ENCODE peak calls at places on chromosomes 12 and 14, in nine cellular contexts. R is foreskin fibroblast, K is AG04450, D is AG04449, N is astrocyte of the spinal cord, B is fibroblast of the aortic adventitia, G is ovary, I is GM06990, U is fibroblast of mammary gland. Y is an unnamed sample.
A peak's percentile ranks its signal among the peaks of the same experiment; 100 is the strongest.

GRCh38 chr14:90698379-90698869 is 117.8 kb downstream of the TTC7B start:
- DNase-seq in R (peak; percentile 56), B (peak; percentile 72), K (no peak), I (no peak), U (peak; percentile 49), N (peak; percentile 77), D (no peak), G (peak; percentile 84), Y (peak; percentile 68)

GRCh38 chr12:102093319-102093718 is 26.6 kb downstream of the NUP37 start:
- DNase-seq in G (no peak), B (peak; percentile 54), K (no peak), D (no peak), U (peak; percentile 37), R (peak; percentile 41), N (peak; percentile 49), I (no peak), Y (peak; percentile 51)

GRCh38 chr12:63862187-63863107 is 17.9 kb downstream of the SRGAP1 start:
- DNase-seq in D (no peak), G (no peak), N (peak; percentile 18), I (no peak), B (no peak), U (no peak), R (peak; percentile 39), K (no peak), Y (no peak)

GRCh38 chr12:28172434-28173030 is 17.7 kb upstream of the CCDC91 start:
- DNase-seq in B (peak; percentile 81), I (no peak), R (peak; percentile 73), N (peak; percentile 67), G (no peak), K (peak; percentile 21), U (peak; percentile 77), D (peak; percentile 24), Y (peak; percentile 53)

GRCh38 chr12:109069307-109070231 is 17.2 kb downstream of the USP30 start:
- DNase-seq in D (no peak), I (no peak), G (no peak), N (no peak), B (no peak), U (no peak), K (no peak), R (no peak), Y (no peak)

GRCh38 chr12:128861226-128862016 is 8.1 kb downstream of the GLT1D1 start:
- DNase-seq in B (no peak), U (no peak), K (no peak), D (no peak), N (no peak), G (no peak), I (no peak), R (no peak), Y (no peak)

GRCh38 chr14:79196216-79196615 is 1015.1 kb downstream of the DIO2 start:
- DNase-seq in I (no peak), N (no peak), U (no peak), D (no peak), K (no peak), B (no peak), G (no peak), R (no peak), Y (no peak)

GRCh38 chr12:22986997-22987396 is 362.0 kb downstream of the ETNK1 start:
- DNase-seq in I (no peak), U (peak; percentile 31), G (no peak), R (no peak), B (no peak), K (no peak), D (no peak), N (no peak), Y (no peak)

GRCh38 chr12:5487971-5488955 is 56.4 kb downstream of the NTF3 start:
- DNase-seq in R (peak; percentile 87), B (no peak), D (no peak), G (no peak), N (peak; percentile 32), K (peak; percentile 44), U (no peak), I (no peak), Y (peak; percentile 33)

GRCh38 chr12:87991483-87991882 is 37.7 kb downstream of the C12orf50 start:
- DNase-seq in U (no peak), N (no peak), K (no peak), R (no peak), G (no peak), B (no peak), D (no peak), I (peak; percentile 1), Y (no peak)

GRCh38 chr12:88001327-88001726 is 27.9 kb downstream of the C12orf50 start:
- DNase-seq in N (no peak), G (no peak), B (no peak), U (no peak), I (no peak), R (peak; percentile 2), D (no peak), K (no peak), Y (no peak)

GRCh38 chr12:87995581-87996178 is 33.5 kb downstream of the C12orf50 start:
- DNase-seq in U (peak; percentile 77), I (peak; percentile 2), G (peak; percentile 30), D (peak; percentile 21), R (peak; percentile 85), N (peak; percentile 74), K (peak; percentile 54), B (peak; percentile 80), Y (peak; percentile 73)
- TF ChIP-seq CTCF in U (peak; percentile 84), I (peak; percentile 75), G (no peak), D (peak; percentile 81), R (peak; percentile 74), N (peak; percentile 72), K (peak; percentile 89), B (peak; percentile 79), Y (peak; percentile 78)

GRCh38 chr12:95548056-95548538 is 3.2 kb downstream of the USP44 start:
- DNase-seq in N (no peak), D (no peak), I (peak; percentile 10), G (peak; percentile 46), K (no peak), R (peak; percentile 62), U (peak; percentile 8), B (no peak), Y (no peak)

GRCh38 chr12:95546491-95546813 is 4.8 kb downstream of the USP44 start:
- DNase-seq in R (no peak), K (no peak), D (no peak), I (no peak), G (no peak), B (no peak), U (no peak), N (no peak), Y (no peak)

GRCh38 chr12:95548539-95549391 is 2.5 kb downstream of the USP44 start:
- DNase-seq in D (no peak), B (peak; percentile 21), R (peak; percentile 70), K (no peak), N (no peak), G (peak; percentile 75), U (no peak), I (peak; percentile 13), Y (no peak)

GRCh38 chr12:95545731-95546490 is 5.4 kb downstream of the USP44 start:
- DNase-seq in N (no peak), B (no peak), D (no peak), I (no peak), R (no peak), K (no peak), G (no peak), U (no peak), Y (no peak)

GRCh38 chr12:95547522-95548055 is 3.7 kb downstream of the USP44 start:
- DNase-seq in B (peak; percentile 78), I (no peak), D (no peak), U (peak; percentile 63), G (no peak), R (peak; percentile 86), N (peak; percentile 7), K (peak; percentile 92), Y (peak; percentile 63)
- H3K4me3 ChIP-seq in B (peak overlapping the region; percentile 65), I (no peak overlapping the region), D (peak overlapping the region; percentile 56), U (peak overlapping the region; percentile 43), G (peak overlapping the region; percentile 85), R (peak overlapping the region; percentile 50), N (peak overlapping the region; percentile 46), K (peak overlapping the region; percentile 84), Y (peak overlapping the region; percentile 57)

GRCh38 chr12:2247109-2247508 is 194.3 kb downstream of the CACNA1C start:
- DNase-seq in U (no peak), G (no peak), B (no peak), N (no peak), I (no peak), K (no peak), D (no peak), R (no peak), Y (no peak)
- TF ChIP-seq CTCF in U (no peak), G (no peak), B (no peak), N (no peak), I (no peak), K (no peak), D (no peak), R (no peak), Y (no peak)

DNA sequence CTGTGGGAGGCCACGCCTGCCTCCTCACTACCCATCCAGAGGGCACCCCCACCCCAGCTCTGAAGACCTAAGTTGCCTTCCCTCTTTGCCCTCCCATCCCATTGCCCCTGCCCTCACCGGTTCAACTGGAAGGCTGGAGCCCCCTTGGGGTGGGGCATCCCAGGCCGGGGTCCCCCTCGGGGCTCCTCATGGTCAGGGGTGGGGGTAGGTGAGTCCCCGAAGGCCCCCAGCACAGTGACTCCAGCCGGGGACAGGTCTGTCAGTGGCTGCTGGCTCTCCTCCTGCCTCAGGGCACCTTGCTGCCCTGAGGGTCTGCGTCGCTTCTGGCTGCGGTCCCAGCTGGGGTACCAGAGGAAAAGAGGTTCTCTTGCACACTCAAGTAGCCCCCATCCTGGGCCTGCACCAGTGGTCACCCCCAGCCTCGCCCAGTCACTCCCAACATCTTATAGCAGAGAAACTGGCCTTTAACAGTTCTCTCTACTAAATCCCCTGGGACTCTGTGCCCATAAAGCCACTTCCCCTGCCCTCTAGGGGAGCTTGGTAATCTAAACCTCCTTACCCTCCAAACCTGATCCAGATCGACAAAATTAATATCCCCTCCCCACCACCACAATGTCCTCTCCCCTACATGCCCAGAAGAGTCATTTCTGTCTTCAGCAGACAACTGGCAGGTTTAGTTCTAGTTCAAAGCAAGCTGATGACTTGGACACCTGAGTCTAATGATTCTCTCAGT is 5.1 kb downstream of the PIANP start:
- DNase-seq in I (no peak), N (no peak), U (no peak), K (no peak), R (no peak), D (no peak), B (no peak), G (no peak), Y (no peak)
- H3K4me3 ChIP-seq in I (no peak overlapping the region), N (no peak overlapping the region), U (no peak overlapping the region), K (no peak overlapping the region), R (no peak overlapping the region), D (no peak overlapping the region), B (no peak overlapping the region), G (no peak overlapping the region), Y (no peak overlapping the region)

GRCh38 chr12:112684742-112685141 is 106.8 kb upstream of the RPH3A start:
- DNase-seq in K (no peak), U (no peak), D (no peak), I (no peak), G (no peak), B (no peak), R (no peak), N (no peak), Y (no peak)
- TF ChIP-seq CTCF in K (no peak), U (no peak), D (no peak), I (peak; percentile 20), G (no peak), B (no peak), R (no peak), N (no peak), Y (no peak)

Y was measured in fibroblast of villous mesenchyme.